ENCODE peak calls at places on chromosomes 4 and X, in six cellular contexts. Z, C, B, F, S and D are unnamed samples. For H3K27me3, the result is how much of the 10 kb centered on the place peaks cover.

GRCh38 chr4:185215261-185215660 is 5.9 kb downstream of the SNX25 start:
- DNase-seq in Z (no peak), C (no peak), B (no peak), F (no peak), S (no peak), D (no peak)

GRCh38 chrX:70336767-70337166 is 46.9 kb downstream of the KIF4A start:
- DNase-seq in Z (no peak), C (no peak), B (no peak), F (no peak), S (no peak), D (no peak)

GRCh38 chr4:168784786-168785461 is 225.1 kb downstream of the CBR4 start:
- DNase-seq in Z (no peak), C (no peak), B (no peak), F (no peak), S (no peak), D (peak)

GRCh38 chr4:121898150-121898549 is 27.9 kb upstream of the BBS7 start:
- DNase-seq in Z (no peak), C (no peak), B (peak), F (peak), S (no peak), D (no peak)

GRCh38 chr4:152643153-152644035 is 36.4 kb downstream of the TMEM154 start:
- DNase-seq in Z (peak), C (no peak), B (peak), F (peak), S (peak), D (no peak)

GRCh38 chr4:66372706-66373105 is 702.4 kb upstream of the EPHA5 start:
- DNase-seq in Z (no peak), C (no peak), B (no peak), F (no peak), S (no peak), D (no peak)

GRCh38 chrX:110853610-110854009 is 58.0 kb upstream of the CHRDL1 start:
- DNase-seq in Z (no peak), C (no peak), B (peak), F (no peak), S (no peak), D (peak)

GRCh38 chrX:120781416-120781815 is 94.2 kb downstream of the CT47B1 start:
- DNase-seq in Z (no peak), C (no peak), B (no peak), F (no peak), S (no peak), D (peak)

GRCh38 chrX:106927700-106928099 is 7.5 kb downstream of the CLDN2 start:
- DNase-seq in Z (no peak), C (no peak), B (no peak), F (no peak), S (no peak), D (no peak)

GRCh38 chrX:46582964-46583363 is 9.4 kb downstream of the CHST7 start:
- DNase-seq in Z (no peak), C (no peak), B (no peak), F (no peak), S (no peak), D (peak)

GRCh38 chr4:86218721-86219481 is 141.0 kb downstream of the MAPK10 start:
- DNase-seq in Z (peak), C (no peak), B (no peak), F (no peak), S (no peak), D (peak)

GRCh38 chr4:140013088-140013487 is 140.9 kb downstream of the MAML3 start:
- DNase-seq in Z (no peak), C (no peak), B (no peak), F (no peak), S (no peak), D (no peak)

GRCh38 chr4:140014284-140014683 is 139.7 kb downstream of the MAML3 start:
- DNase-seq in Z (no peak), C (no peak), B (no peak), F (no peak), S (no peak), D (no peak)

DNA sequence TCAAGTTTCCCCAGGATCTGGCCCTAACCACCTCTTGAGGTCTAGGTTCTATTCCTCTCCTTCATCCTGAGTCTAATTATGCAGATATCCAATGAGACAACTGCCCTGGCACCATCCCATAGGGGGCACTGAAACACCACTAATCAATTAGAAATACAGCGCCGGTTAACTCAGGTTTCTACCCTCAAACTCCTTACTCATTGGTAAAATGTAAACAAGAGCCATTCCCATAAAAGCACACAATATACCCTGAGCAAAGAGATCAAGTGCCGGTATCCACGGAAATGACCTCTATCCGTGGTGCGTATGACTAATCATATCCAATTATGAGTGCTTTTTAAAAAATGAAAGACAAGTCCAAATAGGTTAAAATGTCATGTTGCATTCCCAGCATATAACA is 141.3 kb downstream of the MAML3 start:
- DNase-seq in Z (peak), C (peak), B (peak), F (no peak), S (peak), D (peak)
- TF ChIP-seq CTCF in Z (peak), C (peak), B (peak), F (peak), S (peak), D (peak)

DNA sequence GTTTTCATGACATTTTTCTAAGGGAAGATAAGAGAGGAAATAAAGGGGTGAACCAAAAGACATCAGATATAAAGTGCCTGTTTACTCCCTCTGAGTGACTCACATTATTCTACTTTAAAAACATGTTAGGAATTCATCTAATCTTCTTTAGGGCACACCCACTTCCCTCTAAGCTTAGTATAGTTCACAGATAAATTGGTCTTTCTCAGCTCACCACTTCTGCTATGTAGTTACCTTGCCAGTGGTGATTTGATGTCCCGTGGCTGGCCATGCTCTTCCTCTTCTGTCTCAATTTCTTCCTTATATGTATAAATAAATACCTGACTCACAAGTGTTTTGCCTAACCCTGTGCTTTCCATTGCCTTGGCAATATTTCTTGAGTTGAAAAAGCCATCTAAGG is 96.8 kb downstream of the PDLIM5 start:
- DNase-seq in Z (no peak), C (peak), B (no peak), F (no peak), S (no peak), D (peak)
- H3K4me3 ChIP-seq in Z (no peak), C (no peak), B (peak), F (no peak), S (no peak), D (no peak)

GRCh38 chr4:3847211-3847940 is 81.2 kb downstream of the ADRA2C start:
- DNase-seq in Z (no peak), C (no peak), B (peak), F (no peak), S (no peak), D (no peak)

GRCh38 chr4:3849140-3849539 is 83.0 kb downstream of the ADRA2C start:
- DNase-seq in Z (no peak), C (no peak), B (no peak), F (no peak), S (no peak), D (no peak)

GRCh38 chr4:3850128-3850527 is 83.9 kb downstream of the ADRA2C start:
- DNase-seq in Z (no peak), C (no peak), B (no peak), F (no peak), S (no peak), D (no peak)

GRCh38 chr4:3845744-3846429 is 79.7 kb downstream of the ADRA2C start:
- DNase-seq in Z (no peak), C (no peak), B (no peak), F (no peak), S (no peak), D (no peak)

DNA sequence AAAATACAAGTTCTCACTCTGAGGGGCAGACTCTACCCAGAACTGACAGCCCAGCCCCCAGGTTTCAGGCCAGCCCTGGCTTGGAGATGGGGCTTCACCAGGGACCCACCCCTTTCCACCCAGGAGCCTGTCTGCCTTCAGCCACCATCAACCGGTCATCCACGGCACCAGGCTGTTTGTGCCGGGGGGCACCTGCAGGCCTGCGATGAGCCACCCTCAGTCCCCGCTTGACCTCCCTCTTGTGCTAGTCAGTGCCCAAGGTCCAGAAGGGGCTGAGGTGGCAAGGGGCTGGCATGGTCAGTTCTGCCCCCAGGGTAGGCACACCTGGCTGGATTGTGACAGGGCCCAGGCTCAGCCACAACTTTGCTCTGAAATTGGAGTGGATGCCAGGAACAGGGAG is 82.1 kb downstream of the ADRA2C start:
- DNase-seq in Z (no peak), C (no peak), B (no peak), F (no peak), S (no peak), D (no peak)
- H3K27me3 ChIP-seq in Z (under half), C (under half), B (under half), F (under half), S (under half), D (under half)

GRCh38 chr4:122973465-122973864 is 51.1 kb upstream of the NUDT6 start:
- DNase-seq in Z (no peak), C (no peak), B (no peak), F (no peak), S (no peak), D (no peak)
- TF ChIP-seq CTCF in Z (no peak), C (no peak), B (no peak), F (no peak), S (no peak), D (no peak)